ENCODE peak calls at places on chromosomes 7 and 10, in six cellular contexts. K is kidney glomerular epithelial cell; X is NCI-H345; G is activated T-cell treated with anti-CD3 and anti-CD28 coated beads for 1 hour; O is caudate nucleus; Z is naive thymus-derived CD4-positive, alpha-beta T cell. D is an unnamed sample.

GRCh38 chr7:127619681-127620405 is 1.9 kb upstream of the PAX4 start:
- DNase-seq in K (no peak), G (no peak), Z (no peak), X (no peak), O (no peak), D (no peak)

GRCh38 chr7:33716581-33717477 is 188.5 kb upstream of the BMPER start:
- DNase-seq in G (no peak), X (no peak), O (no peak), K (peak), Z (no peak), D (no peak)

GRCh38 chr10:26216577-26216948 is at the start of gene GAD2:
- DNase-seq in Z (no peak), K (no peak), G (no peak), X (no peak), O (no peak), D (no peak)

GRCh38 chr10:117503886-117504205 is 38.7 kb upstream of the EMX2 start:
- DNase-seq in O (no peak), X (no peak), Z (no peak), G (no peak), K (no peak), D (no peak)

GRCh38 chr10:30857803-30858202 is 173.9 kb downstream of the ZNF438 start:
- DNase-seq in O (no peak), G (no peak), Z (no peak), K (no peak), X (no peak), D (no peak)

GRCh38 chr10:51886438-51887068 is 187.2 kb upstream of the CSTF2T start:
- DNase-seq in G (no peak), K (no peak), Z (no peak), X (no peak), O (no peak), D (no peak)

GRCh38 chr10:8055420-8056349 is 1.2 kb downstream of the GATA3 start:
- DNase-seq in G (no peak), X (no peak), Z (peak), K (no peak), O (no peak), D (peak)

GRCh38 chr10:62454696-62455451 is 80.7 kb downstream of the ZNF365 start:
- DNase-seq in K (no peak), Z (no peak), O (no peak), X (no peak), G (no peak), D (no peak)

GRCh38 chr10:44382981-44383748 is 1.7 kb downstream of the CXCL12 start:
- DNase-seq in O (no peak), Z (no peak), K (no peak), X (no peak), G (no peak), D (no peak)

GRCh38 chr7:132793474-132793873 is 217.2 kb upstream of the PLXNA4 start:
- DNase-seq in Z (no peak), K (no peak), X (no peak), G (no peak), O (no peak), D (no peak)

GRCh38 chr10:112754001-112754411 is 196.0 kb upstream of the TCF7L2 start:
- DNase-seq in X (no peak), Z (no peak), O (no peak), K (peak), G (no peak), D (no peak)

GRCh38 chr7:158393926-158394625 is 193.5 kb downstream of the PTPRN2 start:
- DNase-seq in Z (no peak), X (no peak), K (no peak), G (no peak), O (no peak), D (no peak)

GRCh38 chr10:78821052-78821451 is 247.7 kb upstream of the ZMIZ1 start:
- DNase-seq in K (no peak), G (no peak), O (no peak), X (no peak), Z (no peak), D (no peak)

GRCh38 chr10:22958338-22958737 is 30.5 kb downstream of the ARMC3 start:
- DNase-seq in X (no peak), O (no peak), Z (no peak), K (no peak), G (no peak), D (no peak)

GRCh38 chr10:24722676-24723385 is 856 bp downstream of the ARHGAP21 start:
- DNase-seq in Z (peak), X (no peak), O (peak), G (peak), K (peak), D (peak)

GRCh38 chr10:79311581-79312407 is 35.5 kb upstream of the PPIF start:
- DNase-seq in K (no peak), X (no peak), Z (no peak), G (no peak), O (no peak), D (no peak)

GRCh38 chr10:97648557-97649404 is 8.3 kb downstream of the PI4K2A start:
- DNase-seq in K (peak), O (peak), G (no peak), Z (peak), X (no peak), D (peak)

GRCh38 chr10:71777213-71777985 is 4.1 kb upstream of the VSIR start:
- DNase-seq in K (no peak), Z (no peak), G (no peak), X (no peak), O (no peak), D (no peak)

GRCh38 chr10:31645786-31646185 is 282.8 kb downstream of the ARHGAP12 start:
- DNase-seq in O (no peak), G (no peak), Z (no peak), K (no peak), X (no peak), D (no peak)

GRCh38 chr10:15168296-15168780 is at the start of gene NMT2:
- DNase-seq in O (no peak), X (peak), Z (no peak), K (peak), G (no peak), D (peak)

GRCh38 chr10:131212763-131213325 is 98.7 kb downstream of the TCERG1L start:
- DNase-seq in O (no peak), X (no peak), G (no peak), Z (no peak), K (no peak), D (no peak)

GRCh38 chr10:89555688-89556445 is 20.5 kb upstream of the SLC16A12 start:
- DNase-seq in K (peak), O (no peak), X (no peak), Z (no peak), G (no peak), D (no peak)

GRCh38 chr10:15808204-15808797 is 52.0 kb downstream of the MINDY3 start:
- DNase-seq in K (no peak), O (no peak), G (no peak), X (no peak), Z (no peak), D (no peak)

GRCh38 chr7:101550641-101551531 is 78.2 kb downstream of the MYL10 start:
- DNase-seq in Z (no peak), K (no peak), O (no peak), G (no peak), X (no peak), D (no peak)

GRCh38 chr10:103491729-103492364 is 1.7 kb upstream of the NEURL1 start:
- DNase-seq in O (no peak), X (no peak), Z (no peak), G (no peak), K (peak), D (no peak)

GRCh38 chr10:108982141-108982540 is 941.2 kb downstream of the XPNPEP1 start:
- DNase-seq in Z (no peak), G (no peak), K (no peak), O (no peak), X (no peak), D (no peak)

GRCh38 chr10:44413416-44413815 is 28.5 kb upstream of the CXCL12 start:
- DNase-seq in X (no peak), K (no peak), Z (no peak), O (no peak), G (no peak), D (no peak)

D was measured in stimulated activated naive CD4-positive, alpha-beta T cell treated with Interleukin-2 at 50 U/mL for 16 hours.